ENCODE peak calls at places on chromosome 5, in eight cellular contexts. X, E, F, N, K, Y, M and D are unnamed samples.
A peak's percentile ranks its signal among the peaks of the same experiment; 100 is the strongest.

GRCh38 chr5:9627541-9627940 is 2.6 kb downstream of the TAS2R1 start:
- DNase-seq in X (no peak), E (no peak), F (no peak), N (no peak), K (no peak), Y (no peak), M (no peak), D (no peak)

GRCh38 chr5:72063219-72063819 is 44.0 kb upstream of the MAP1B start:
- DNase-seq in X (peak; percentile 4), E (peak; percentile 64), F (no peak), N (peak; percentile 39), K (peak; percentile 36), Y (no peak), M (no peak), D (no peak)

GRCh38 chr5:170266570-170267379 is 30.8 kb downstream of the LCP2 start:
- DNase-seq in X (no peak), E (no peak), F (no peak), N (no peak), K (no peak), Y (no peak), M (peak; percentile 69), D (no peak)

GRCh38 chr5:11737010-11737409 is 167.2 kb downstream of the CTNND2 start:
- DNase-seq in X (no peak), E (no peak), F (no peak), N (no peak), K (no peak), Y (no peak), M (no peak), D (no peak)

GRCh38 chr5:96236831-96237230 is 196.2 kb downstream of the PCSK1 start:
- DNase-seq in X (no peak), E (no peak), F (no peak), N (no peak), K (no peak), Y (no peak), M (no peak), D (no peak)

GRCh38 chr5:82174128-82174918 is 103.8 kb downstream of the RPS23 start:
- DNase-seq in X (peak; percentile 76), E (peak; percentile 86), F (no peak), N (peak; percentile 70), K (peak; percentile 84), Y (peak; percentile 29), M (peak; percentile 55), D (no peak)

GRCh38 chr5:146878471-146879172 is at the start of gene PPP2R2B:
- DNase-seq in X (peak; percentile 4), E (no peak), F (no peak), N (peak; percentile 74), K (no peak), Y (no peak), M (peak; percentile 21), D (peak; percentile 35)

GRCh38 chr5:180739958-180740357 is at the start of gene OR2Y1:
- DNase-seq in X (no peak), E (no peak), F (no peak), N (no peak), K (no peak), Y (no peak), M (no peak), D (no peak)

GRCh38 chr5:32190094-32190493 is 16.0 kb upstream of the GOLPH3 start:
- DNase-seq in X (peak; percentile 98), E (no peak), F (peak; percentile 71), N (peak; percentile 40), K (peak; percentile 95), Y (no peak), M (no peak), D (no peak)

GRCh38 chr5:160260881-160261815 is 31.8 kb downstream of the FABP6 start:
- DNase-seq in X (no peak), E (peak; percentile 95), F (no peak), N (peak; percentile 87), K (peak; percentile 99), Y (no peak), M (no peak), D (no peak)

GRCh38 chr5:91849069-91849468 is 466.0 kb upstream of the ARRDC3 start:
- DNase-seq in X (peak; percentile 38), E (no peak), F (no peak), N (no peak), K (peak; percentile 41), Y (no peak), M (no peak), D (no peak)

GRCh38 chr5:133916914-133917313 is 51.5 kb downstream of the C5orf15 start:
- DNase-seq in X (no peak), E (no peak), F (no peak), N (no peak), K (no peak), Y (no peak), M (no peak), D (no peak)

GRCh38 chr5:150615141-150615699 is 25.2 kb upstream of the SYNPO start:
- DNase-seq in X (peak; percentile 68), E (no peak), F (no peak), N (no peak), K (peak; percentile 56), Y (no peak), M (no peak), D (peak; percentile 57)

GRCh38 chr5:1315709-1316587 is 21.1 kb upstream of the TERT start:
- DNase-seq in X (no peak), E (peak; percentile 65), F (peak; percentile 34), N (peak; percentile 78), K (peak; percentile 30), Y (no peak), M (peak; percentile 66), D (no peak)

GRCh38 chr5:2259494-2260107 is 376.9 kb upstream of the IRX4 start:
- DNase-seq in X (no peak), E (no peak), F (peak; percentile 67), N (no peak), K (no peak), Y (no peak), M (no peak), D (no peak)

GRCh38 chr5:62791059-62791458 is 212.4 kb downstream of the LRRC70 start:
- DNase-seq in X (no peak), E (peak; percentile 14), F (no peak), N (peak; percentile 16), K (peak; percentile 68), Y (no peak), M (no peak), D (no peak)

GRCh38 chr5:137143244-137143605 is 355.9 kb downstream of the SPOCK1 start:
- DNase-seq in X (no peak), E (no peak), F (peak; percentile 44), N (no peak), K (no peak), Y (no peak), M (no peak), D (no peak)

GRCh38 chr5:155827949-155828348 is 499.0 kb upstream of the SGCD start:
- DNase-seq in X (no peak), E (no peak), F (no peak), N (no peak), K (no peak), Y (no peak), M (no peak), D (no peak)

GRCh38 chr5:155826947-155827815 is 499.8 kb upstream of the SGCD start:
- DNase-seq in X (peak; percentile 4), E (no peak), F (no peak), N (no peak), K (no peak), Y (no peak), M (no peak), D (no peak)

DNA sequence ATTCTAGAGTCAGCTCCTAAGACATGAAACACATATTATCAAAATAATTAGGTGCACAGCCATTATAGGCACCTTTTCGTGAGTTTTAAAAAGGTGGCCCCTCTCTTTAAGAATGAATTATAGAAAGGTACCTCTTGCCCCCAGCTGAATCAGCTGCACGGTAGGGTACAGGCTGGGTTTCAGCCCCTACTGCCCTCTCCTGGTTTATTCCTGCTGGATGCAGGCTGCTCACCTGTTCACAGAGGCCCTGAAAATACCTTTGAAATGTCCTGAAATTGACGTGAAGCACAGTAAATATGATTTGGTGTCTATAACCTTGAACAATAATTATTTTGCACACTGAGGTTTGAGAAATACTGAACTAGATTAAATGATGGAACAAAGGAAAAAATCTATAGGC is 504.8 kb upstream of the SGCD start:
- DNase-seq in X (no peak), E (no peak), F (no peak), N (no peak), K (no peak), Y (no peak), M (no peak), D (no peak)
- TF ChIP-seq CTCF in X (no peak), E (no peak), F (no peak), N (peak; percentile 14), K (no peak), Y (no peak), M (no peak), D (no peak)

DNA sequence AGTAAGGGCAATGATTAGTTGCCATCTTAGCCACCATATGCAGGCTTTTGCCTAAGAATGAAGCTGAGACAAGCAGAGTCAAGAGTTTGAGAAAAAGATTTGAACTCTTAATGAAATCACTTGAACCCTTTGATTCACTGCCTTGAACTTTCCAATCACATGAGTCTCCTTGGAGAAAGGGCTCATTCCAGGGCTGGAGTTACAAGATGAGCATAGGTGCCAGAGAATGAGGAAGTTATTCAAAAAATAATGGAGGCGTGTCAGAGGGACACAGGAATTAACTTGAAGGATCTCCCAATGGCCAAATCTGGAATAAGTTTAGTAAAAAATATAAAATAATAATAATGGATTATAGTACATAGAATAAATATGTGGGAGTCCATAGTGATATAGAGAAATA is 35.3 kb downstream of the MAT2B start:
- DNase-seq in X (no peak), E (no peak), F (no peak), N (no peak), K (no peak), Y (no peak), M (no peak), D (no peak)
- TF ChIP-seq CTCF in X (no peak), E (no peak), F (no peak), N (no peak), K (no peak), Y (no peak), M (no peak), D (no peak)

DNA sequence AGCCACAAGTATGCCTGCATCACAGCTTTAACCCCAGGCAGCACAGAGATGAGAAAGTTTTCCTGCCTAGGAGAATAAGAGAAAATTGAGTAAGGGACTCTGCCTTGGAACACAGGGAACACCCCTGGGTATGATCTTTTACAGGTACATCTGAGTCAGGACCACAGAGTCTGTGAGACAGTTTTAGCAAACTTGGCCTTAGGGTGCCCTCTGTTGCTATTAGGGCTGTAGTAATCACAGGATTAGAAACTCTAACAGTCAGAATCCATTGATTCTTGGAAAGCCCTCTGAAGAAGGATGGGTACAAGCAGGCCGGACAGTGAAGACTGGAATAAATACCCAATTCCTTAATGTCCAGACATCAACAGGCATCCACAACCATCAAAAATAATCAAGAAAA is 989.5 kb upstream of the CDH9 start:
- DNase-seq in X (no peak), E (no peak), F (no peak), N (no peak), K (no peak), Y (no peak), M (no peak), D (no peak)
- TF ChIP-seq CTCF in X (no peak), E (no peak), F (no peak), N (no peak), K (no peak), Y (no peak), M (no peak), D (no peak)

DNA sequence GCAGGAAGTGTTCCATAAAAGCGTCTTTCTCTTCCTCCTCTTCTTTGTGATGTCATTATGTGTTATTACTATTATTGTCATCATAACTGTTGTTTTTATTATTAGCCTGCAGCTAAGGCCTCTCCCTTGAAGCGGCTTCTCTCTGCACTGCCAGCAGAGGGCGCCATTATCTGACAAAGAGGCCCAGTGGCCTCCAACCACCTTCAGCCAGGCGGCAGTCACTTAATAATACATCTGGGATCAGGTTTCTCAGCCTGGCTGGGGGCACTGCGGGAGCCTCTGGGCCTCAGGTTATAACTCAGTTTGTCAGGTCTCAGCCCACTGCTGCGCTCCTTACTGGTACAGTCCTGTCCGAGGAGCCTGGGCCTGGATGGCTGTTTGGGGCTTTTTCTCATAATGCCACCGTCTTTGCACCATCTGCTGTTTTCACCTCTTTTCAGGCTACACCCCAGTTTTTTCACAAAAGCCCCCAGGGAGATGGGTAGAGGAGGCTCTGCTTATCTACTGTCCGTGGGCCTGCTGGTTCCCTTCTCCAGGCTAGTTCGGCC is 281.9 kb downstream of the NSG2 start:
- DNase-seq in X (peak; percentile 69), E (peak; percentile 82), F (peak; percentile 89), N (peak; percentile 93), K (peak; percentile 89), Y (peak; percentile 38), M (peak; percentile 39), D (peak; percentile 35)
- TF ChIP-seq CTCF in X (peak; percentile 72), E (peak; percentile 96), F (peak; percentile 88), N (peak; percentile 96), K (peak; percentile 94), Y (no peak), M (no peak), D (peak; percentile 98)